ENCODE peak calls at places on chromosomes 16 and 17, in five cellular contexts. H is HCT116, V is stomach, I is transverse colon, R is Panc1. Q is an unnamed sample.

GRCh38 chr17:47694818-47695663 is 1.1 kb downstream of the TBKBP1 start:
- DNase-seq in I (peak), H (no peak), V (peak), R (no peak), Q (peak)

GRCh38 chr17:77363821-77364361 is 223.1 kb downstream of the SEC14L1 start:
- DNase-seq in I (no peak), R (no peak), V (no peak), H (no peak), Q (no peak)

GRCh38 chr16:85245307-85246172 is 133.3 kb upstream of the CIBAR2 start:
- DNase-seq in V (peak), H (peak), R (peak), I (peak), Q (peak)

GRCh38 chr17:35127751-35128514 is 6.5 kb downstream of the FNDC8 start:
- DNase-seq in R (no peak), I (no peak), H (no peak), V (no peak), Q (no peak)

GRCh38 chr17:80198144-80198661 is 21.9 kb downstream of the SGSH start:
- DNase-seq in V (no peak), H (no peak), I (no peak), R (no peak), Q (peak)

GRCh38 chr16:88049561-88050545 is 98.6 kb downstream of the BANP start:
- DNase-seq in I (no peak), V (no peak), H (no peak), R (no peak), Q (no peak)

GRCh38 chr17:29562615-29563014 is 4.2 kb downstream of the ABHD15 start:
- DNase-seq in V (no peak), I (no peak), R (no peak), H (no peak), Q (no peak)

GRCh38 chr16:72311426-72311825 is 139.5 kb upstream of the PMFBP1 start:
- DNase-seq in H (no peak), I (no peak), V (no peak), R (no peak), Q (no peak)

GRCh38 chr16:81864646-81865382 is 85.7 kb downstream of the PLCG2 start:
- DNase-seq in R (no peak), I (no peak), H (no peak), V (no peak), Q (no peak)

GRCh38 chr17:72456026-72456569 is 335.3 kb downstream of the SOX9 start:
- DNase-seq in V (peak), I (peak), R (no peak), H (peak), Q (peak)

GRCh38 chr17:38798614-38799500 is 499 bp downstream of the PIP4K2B start:
- DNase-seq in V (peak), I (peak), R (no peak), H (no peak), Q (no peak)

GRCh38 chr16:86387461-86388440 is 122.6 kb upstream of the FOXF1 start:
- DNase-seq in H (peak), V (no peak), I (no peak), R (no peak), Q (no peak)

GRCh38 chr17:31533546-31534155 is 142.2 kb downstream of the RAB11FIP4 start:
- DNase-seq in H (peak), I (no peak), R (no peak), V (peak), Q (no peak)

GRCh38 chr17:42050360-42051012 is at the start of gene C17orf113:
- DNase-seq in I (peak), H (no peak), V (peak), R (no peak), Q (peak)

GRCh38 chr17:82006468-82007227 is 16.0 kb downstream of the CENPX start:
- DNase-seq in H (no peak), V (no peak), I (no peak), R (no peak), Q (peak)

GRCh38 chr17:17671369-17672119 is 9.7 kb upstream of the RAI1 start:
- DNase-seq in R (no peak), I (no peak), V (no peak), H (no peak), Q (no peak)

GRCh38 chr17:73358668-73359067 is 46.9 kb upstream of the CDC42EP4 start:
- DNase-seq in I (no peak), H (no peak), V (no peak), R (no peak), Q (no peak)

GRCh38 chr17:18163528-18163927 is 20.1 kb upstream of the ALKBH5 start:
- DNase-seq in V (no peak), R (no peak), H (no peak), I (no peak), Q (no peak)

GRCh38 chr16:4179020-4179419 is 62.8 kb upstream of the ADCY9 start:
- DNase-seq in R (no peak), I (peak), V (no peak), H (peak), Q (no peak)

GRCh38 chr16:19374402-19374801 is 43.3 kb upstream of the TMC5 start:
- DNase-seq in V (no peak), H (no peak), I (no peak), R (no peak), Q (no peak)

GRCh38 chr17:38603786-38604478 is 1.8 kb downstream of the SRCIN1 start:
- DNase-seq in I (no peak), R (no peak), H (no peak), V (no peak), Q (no peak)

GRCh38 chr17:48555616-48556533 is 11.0 kb upstream of the HOXB2 start:
- DNase-seq in V (no peak), I (no peak), H (no peak), R (no peak), Q (no peak)

GRCh38 chr16:24005577-24005976 is 169.8 kb downstream of the PRKCB start:
- DNase-seq in R (no peak), V (no peak), H (no peak), I (no peak), Q (no peak)

GRCh38 chr16:68503334-68503733 is 35.8 kb upstream of the ZFP90 start:
- DNase-seq in H (no peak), V (no peak), I (no peak), R (no peak), Q (no peak)

GRCh38 chr17:39951924-39952664 is 10.7 kb upstream of the GSDMA start:
- DNase-seq in R (no peak), V (no peak), H (no peak), I (peak), Q (peak)

GRCh38 chr17:60506312-60506711 is 19.7 kb downstream of the APPBP2 start:
- DNase-seq in I (no peak), V (no peak), R (no peak), H (no peak), Q (no peak)

GRCh38 chr16:83973077-83973476 is 5.0 kb downstream of the NECAB2 start:
- DNase-seq in R (no peak), H (no peak), V (no peak), I (no peak), Q (no peak)

GRCh38 chr16:361872-362701 is 8.3 kb downstream of the MRPL28 start:
- DNase-seq in H (peak), R (peak), I (peak), V (peak), Q (peak)
- TF ChIP-seq POLR2AphosphoS5 in H (no peak), R (no peak), I (no peak), V (no peak), Q (no peak)

GRCh38 chr16:80619824-80620223 is 79.0 kb downstream of the DYNLRB2 start:
- DNase-seq in V (no peak), R (no peak), H (no peak), I (no peak), Q (no peak)

GRCh38 chr16:80618862-80619648 is 78.3 kb downstream of the DYNLRB2 start:
- DNase-seq in V (no peak), H (no peak), R (no peak), I (no peak), Q (no peak)

GRCh38 chr16:80623376-80623775 is 82.6 kb downstream of the DYNLRB2 start:
- DNase-seq in H (no peak), I (no peak), R (no peak), V (no peak), Q (no peak)

GRCh38 chr16:80622007-80622406 is 81.2 kb downstream of the DYNLRB2 start:
- DNase-seq in V (no peak), I (no peak), R (no peak), H (no peak), Q (no peak)

GRCh38 chr16:80620656-80621605 is 80.1 kb downstream of the DYNLRB2 start:
- DNase-seq in I (no peak), H (no peak), V (no peak), R (no peak), Q (no peak)
- H3K4me3 ChIP-seq in I (no peak), H (no peak), V (no peak), R (no peak), Q (no peak)

GRCh38 chr16:8854298-8854948 is 14.4 kb downstream of the CARHSP1 start:
- DNase-seq in R (no peak), H (no peak), I (peak), V (no peak), Q (no peak)
- TF ChIP-seq POLR2AphosphoS5 in R (no peak), H (no peak), I (no peak), V (no peak), Q (no peak)

DNA sequence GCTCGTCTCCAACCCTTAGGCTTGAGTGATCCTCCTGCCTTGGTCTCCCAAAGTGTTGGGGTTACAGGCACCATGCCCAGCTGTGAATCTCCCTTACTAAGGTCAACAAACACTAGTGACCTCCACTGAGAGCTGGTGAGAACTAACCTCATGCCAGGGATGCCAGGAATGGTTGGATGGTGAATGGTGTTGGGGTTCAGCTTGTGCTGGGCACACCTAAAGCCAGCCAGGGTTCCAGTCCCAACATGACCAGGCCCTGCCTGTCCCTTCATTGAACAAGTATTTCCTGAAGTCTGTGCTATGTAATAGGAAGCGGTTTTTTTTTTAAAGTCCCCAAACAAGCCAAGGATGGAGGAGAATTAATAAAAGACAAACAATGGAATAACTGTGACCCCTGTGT is 56.0 kb upstream of the TOB1 start:
- DNase-seq in H (no peak), V (no peak), I (no peak), R (no peak), Q (no peak)
- H3K4me3 ChIP-seq in H (no peak), V (no peak), I (no peak), R (no peak), Q (no peak)

DNA sequence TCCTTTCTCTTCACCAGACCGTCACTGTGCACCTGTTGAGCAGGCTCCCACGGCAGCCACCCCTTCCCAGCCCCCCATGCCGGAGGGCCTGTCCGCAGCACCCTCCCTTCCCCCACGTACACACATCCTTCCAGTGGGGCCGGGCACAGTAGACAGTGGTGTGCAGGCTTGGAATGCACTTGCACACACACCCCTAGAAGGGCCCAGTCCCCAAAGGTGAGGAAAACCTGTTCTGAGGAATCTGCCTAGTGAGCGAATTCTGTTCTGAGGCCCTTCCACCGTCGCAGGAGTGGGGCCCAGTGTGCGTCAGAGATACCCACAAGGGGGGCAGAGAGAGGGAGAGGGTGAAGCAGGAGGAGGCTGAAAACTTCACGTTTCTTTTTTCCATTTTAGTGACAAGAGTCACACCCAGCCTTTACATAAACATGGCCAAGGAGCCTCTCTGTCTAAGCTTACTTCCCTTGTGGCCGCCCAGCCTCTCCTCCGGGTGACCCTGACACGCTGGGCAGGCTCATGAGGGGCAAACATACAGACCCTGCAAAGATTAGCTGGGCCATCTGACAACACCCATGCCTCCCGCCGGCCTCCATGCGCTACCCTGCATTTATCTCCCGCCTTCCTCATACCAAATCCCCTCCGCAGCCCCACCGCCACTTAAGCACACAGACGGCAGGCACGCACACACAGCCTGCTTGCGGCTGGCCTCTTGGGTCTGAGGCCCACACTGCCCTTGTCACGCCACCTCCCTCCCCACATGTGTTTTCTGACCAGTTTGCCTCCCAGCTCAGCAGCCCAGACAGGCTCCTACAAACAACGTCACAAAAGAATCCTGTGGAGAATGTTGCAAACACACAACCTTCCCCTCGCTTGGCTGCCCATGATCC is 1.8 kb downstream of the ZBTB4 start:
- DNase-seq in H (no peak), R (no peak), I (peak), V (peak), Q (peak)
- TF ChIP-seq POLR2AphosphoS5 in H (no peak), R (no peak), I (peak), V (peak), Q (peak)

DNA sequence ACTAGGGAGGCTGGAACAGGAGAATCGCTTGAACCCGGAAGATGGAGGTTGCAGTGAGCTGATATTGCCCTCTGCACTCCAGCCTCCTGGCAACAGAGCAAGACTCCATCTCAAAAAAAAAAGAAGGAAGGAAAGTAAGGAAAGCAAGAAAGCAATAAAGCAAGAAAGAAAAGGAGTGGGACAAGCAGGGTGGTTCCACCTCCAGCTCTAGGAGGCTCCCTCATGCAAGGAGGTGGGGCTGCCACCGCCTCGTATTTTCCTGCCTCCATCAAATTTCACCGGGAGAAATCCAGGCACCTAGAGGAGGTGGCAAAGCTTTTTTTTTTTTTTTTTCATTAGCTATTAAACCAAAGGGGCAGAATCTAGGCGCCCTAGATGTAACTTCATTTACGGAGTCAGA is 1.0 kb downstream of the CYB561 start:
- DNase-seq in H (no peak), I (peak), R (no peak), V (no peak), Q (no peak)
- H3K4me3 ChIP-seq in H (peak), I (peak), R (peak), V (peak), Q (peak)

GRCh38 chr17:57875109-57876022 is 25.5 kb upstream of the MRPS23 start:
- DNase-seq in V (peak), H (peak), I (peak), R (peak), Q (peak)
- TF ChIP-seq POLR2AphosphoS5 in V (peak), H (peak), I (peak), R (peak), Q (peak)

DNA sequence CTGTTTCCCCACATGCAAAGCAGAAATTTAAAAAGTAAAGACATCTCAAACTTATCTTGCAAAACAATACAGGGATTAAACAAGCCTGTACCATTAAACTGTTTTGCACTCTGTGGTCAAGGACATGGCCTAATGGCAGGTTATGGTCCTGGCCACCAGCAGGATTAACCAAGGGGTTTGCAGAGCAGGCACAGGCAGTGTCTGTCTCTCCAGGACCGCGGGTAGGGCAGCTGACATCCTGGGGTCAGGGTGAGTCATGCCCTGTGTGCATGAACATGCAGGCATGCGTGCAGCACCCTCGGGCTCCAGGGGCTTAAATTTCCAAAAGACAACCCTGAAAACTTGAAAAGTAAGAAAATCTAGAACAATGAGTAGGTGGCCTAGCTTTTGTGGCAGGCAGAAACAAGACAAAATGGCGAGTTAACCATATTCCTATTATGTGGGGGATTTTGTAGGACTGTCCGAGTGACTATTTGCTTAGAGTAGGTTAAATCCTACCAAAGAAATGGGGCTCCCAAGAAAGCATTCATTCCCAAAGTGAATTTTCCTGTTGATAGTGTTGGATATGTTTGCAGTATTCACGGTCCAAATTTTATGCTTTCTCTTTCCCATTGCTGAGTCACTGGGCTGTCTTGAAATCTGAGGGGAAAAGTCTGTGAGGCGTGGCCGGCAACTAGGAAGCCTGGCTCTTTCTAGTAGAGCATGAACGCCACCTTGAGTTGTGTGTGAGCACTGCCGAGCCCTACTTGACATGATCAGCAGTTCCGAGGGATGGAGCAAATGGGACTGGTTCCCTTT is 158.4 kb upstream of the FAM20A start:
- DNase-seq in R (peak), V (peak), I (peak), H (peak), Q (peak)
- H3K4me3 ChIP-seq in R (peak), V (peak), I (peak), H (peak), Q (no peak)

GRCh38 chr16:78390070-78390469 is 290.6 kb downstream of the WWOX start:
- DNase-seq in H (no peak), V (no peak), I (no peak), R (no peak), Q (no peak)
- TF ChIP-seq POLR2AphosphoS5 in H (no peak), V (peak), I (peak), R (no peak), Q (no peak)

GRCh38 chr17:1907818-1908698 is 78.3 kb downstream of the RPA1 start:
- DNase-seq in V (no peak), H (no peak), R (no peak), I (no peak), Q (peak)
- H3K4me3 ChIP-seq in V (peak), H (no peak), R (no peak), I (no peak), Q (peak)

Q was measured in upper lobe of left lung.